ENCODE peak calls at places on chromosomes 3 and 15, in five cellular contexts. One of them, this sample, is unnamed.

GRCh38 chr15:60358935-60359672 is 38.7 kb downstream of the ANXA2 start:
- DNase-seq in brain microvascular endothelial cell: peak; percentile 74
- DNase-seq in lower leg skin: no peak
- DNase-seq in CD8-positive, alpha-beta memory T cell: no peak
- DNase-seq in SK-N-SH: peak; percentile 71
- DNase-seq in this sample: no peak

GRCh38 chr15:87826119-87826730 is 430.3 kb downstream of the NTRK3 start:
- DNase-seq in lower leg skin: no peak
- DNase-seq in brain microvascular endothelial cell: no peak
- DNase-seq in SK-N-SH: no peak
- DNase-seq in CD8-positive, alpha-beta memory T cell: no peak
- DNase-seq in this sample: peak; percentile 33

GRCh38 chr3:183158552-183159006 is 4.0 kb downstream of the LAMP3 start:
- DNase-seq in CD8-positive, alpha-beta memory T cell: no peak
- DNase-seq in SK-N-SH: no peak
- DNase-seq in lower leg skin: no peak
- DNase-seq in brain microvascular endothelial cell: peak; percentile 86
- DNase-seq in this sample: no peak

GRCh38 chr15:64571857-64572291 is 111.5 kb downstream of the ZNF609 start:
- DNase-seq in CD8-positive, alpha-beta memory T cell: no peak
- DNase-seq in lower leg skin: no peak
- DNase-seq in SK-N-SH: no peak
- DNase-seq in brain microvascular endothelial cell: no peak
- DNase-seq in this sample: no peak

GRCh38 chr3:23685484-23686258 is 120.1 kb upstream of the UBE2E1 start:
- DNase-seq in SK-N-SH: peak; percentile 65
- DNase-seq in brain microvascular endothelial cell: peak; percentile 99
- DNase-seq in lower leg skin: peak; percentile 91
- DNase-seq in CD8-positive, alpha-beta memory T cell: no peak
- DNase-seq in this sample: no peak

GRCh38 chr15:56856934-56857333 is 61.5 kb upstream of the TCF12 start:
- DNase-seq in CD8-positive, alpha-beta memory T cell: no peak
- DNase-seq in brain microvascular endothelial cell: no peak
- DNase-seq in SK-N-SH: no peak
- DNase-seq in lower leg skin: no peak
- DNase-seq in this sample: no peak

GRCh38 chr3:127673191-127674098 is 693 bp downstream of the ABTB1 start:
- DNase-seq in lower leg skin: peak; percentile 89
- DNase-seq in brain microvascular endothelial cell: peak; percentile 56
- DNase-seq in SK-N-SH: peak; percentile 81
- DNase-seq in CD8-positive, alpha-beta memory T cell: peak; percentile 66
- DNase-seq in this sample: peak; percentile 79

GRCh38 chr15:23823508-23823907 is 136.4 kb upstream of the NDN start:
- DNase-seq in brain microvascular endothelial cell: no peak
- DNase-seq in CD8-positive, alpha-beta memory T cell: no peak
- DNase-seq in SK-N-SH: no peak
- DNase-seq in lower leg skin: no peak
- DNase-seq in this sample: peak; percentile 67

GRCh38 chr3:143497382-143497781 is 350.9 kb downstream of the SLC9A9 start:
- DNase-seq in lower leg skin: no peak
- DNase-seq in brain microvascular endothelial cell: no peak
- DNase-seq in SK-N-SH: no peak
- DNase-seq in CD8-positive, alpha-beta memory T cell: no peak
- DNase-seq in this sample: no peak

GRCh38 chr15:40776537-40777141 is 6.9 kb downstream of the C15orf62 start:
- DNase-seq in brain microvascular endothelial cell: no peak
- DNase-seq in lower leg skin: no peak
- DNase-seq in CD8-positive, alpha-beta memory T cell: no peak
- DNase-seq in SK-N-SH: no peak
- DNase-seq in this sample: no peak

GRCh38 chr3:22886394-22886793 is 316.7 kb upstream of the UBE2E2 start:
- DNase-seq in lower leg skin: no peak
- DNase-seq in SK-N-SH: no peak
- DNase-seq in brain microvascular endothelial cell: no peak
- DNase-seq in CD8-positive, alpha-beta memory T cell: no peak
- DNase-seq in this sample: no peak

GRCh38 chr3:21328982-21329381 is 422.0 kb downstream of the ZNF385D start:
- DNase-seq in lower leg skin: no peak
- DNase-seq in SK-N-SH: peak; percentile 11
- DNase-seq in brain microvascular endothelial cell: no peak
- DNase-seq in CD8-positive, alpha-beta memory T cell: no peak
- DNase-seq in this sample: no peak

GRCh38 chr3:53846134-53846850 is at the start of the genes CHDH and IL17RB:
- DNase-seq in brain microvascular endothelial cell: no peak
- DNase-seq in CD8-positive, alpha-beta memory T cell: no peak
- DNase-seq in SK-N-SH: peak; percentile 83
- DNase-seq in lower leg skin: peak; percentile 86
- DNase-seq in this sample: peak; percentile 93

GRCh38 chr15:31292391-31293020 is 34.1 kb upstream of the KLF13 start:
- DNase-seq in SK-N-SH: no peak
- DNase-seq in brain microvascular endothelial cell: no peak
- DNase-seq in lower leg skin: peak; percentile 53
- DNase-seq in CD8-positive, alpha-beta memory T cell: no peak
- DNase-seq in this sample: no peak

GRCh38 chr3:86958534-86958933 is 32.4 kb downstream of the VGLL3 start:
- DNase-seq in brain microvascular endothelial cell: peak; percentile 79
- DNase-seq in SK-N-SH: no peak
- DNase-seq in lower leg skin: no peak
- DNase-seq in CD8-positive, alpha-beta memory T cell: no peak
- DNase-seq in this sample: peak; percentile 18

GRCh38 chr3:86965180-86965579 is 25.8 kb downstream of the VGLL3 start:
- DNase-seq in CD8-positive, alpha-beta memory T cell: no peak
- DNase-seq in lower leg skin: no peak
- DNase-seq in brain microvascular endothelial cell: no peak
- DNase-seq in SK-N-SH: no peak
- DNase-seq in this sample: no peak

GRCh38 chr3:86960551-86960950 is 30.4 kb downstream of the VGLL3 start:
- DNase-seq in lower leg skin: no peak
- DNase-seq in SK-N-SH: no peak
- DNase-seq in CD8-positive, alpha-beta memory T cell: no peak
- DNase-seq in brain microvascular endothelial cell: no peak
- DNase-seq in this sample: no peak

GRCh38 chr3:86967062-86967461 is 23.9 kb downstream of the VGLL3 start:
- DNase-seq in brain microvascular endothelial cell: no peak
- DNase-seq in CD8-positive, alpha-beta memory T cell: no peak
- DNase-seq in SK-N-SH: no peak
- DNase-seq in lower leg skin: no peak
- DNase-seq in this sample: no peak

GRCh38 chr3:86961297-86961696 is 29.7 kb downstream of the VGLL3 start:
- DNase-seq in brain microvascular endothelial cell: no peak
- DNase-seq in CD8-positive, alpha-beta memory T cell: no peak
- DNase-seq in lower leg skin: no peak
- DNase-seq in SK-N-SH: no peak
- DNase-seq in this sample: no peak
- H3K4me3 ChIP-seq in brain microvascular endothelial cell: no peak overlapping the region
- H3K4me3 ChIP-seq in CD8-positive, alpha-beta memory T cell: no peak overlapping the region
- H3K4me3 ChIP-seq in lower leg skin: no peak overlapping the region
- H3K4me3 ChIP-seq in SK-N-SH: no peak overlapping the region
- H3K4me3 ChIP-seq in this sample: no peak overlapping the region

DNA sequence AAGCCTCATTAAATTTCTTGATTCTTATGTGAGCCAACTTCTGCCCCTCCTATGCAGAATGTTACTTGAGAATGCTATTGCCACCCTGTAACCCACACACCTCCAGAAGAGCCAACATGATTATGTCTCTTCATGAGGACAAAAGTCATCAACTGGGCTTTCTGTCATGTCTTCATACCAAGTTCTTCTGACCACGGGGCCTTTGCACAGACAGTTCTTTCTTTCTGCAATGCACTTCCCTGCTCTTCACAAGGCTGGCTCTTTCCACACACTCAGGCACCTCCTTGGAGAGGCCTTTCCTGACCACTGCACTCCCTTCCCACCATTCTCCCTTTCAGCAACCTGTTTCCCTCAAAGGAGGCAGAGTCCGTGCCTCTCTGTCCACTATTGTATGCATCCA is 107.9 kb upstream of the NR2E3 start:
- DNase-seq in CD8-positive, alpha-beta memory T cell: no peak
- DNase-seq in lower leg skin: no peak
- DNase-seq in SK-N-SH: no peak
- DNase-seq in brain microvascular endothelial cell: no peak
- DNase-seq in this sample: no peak
- H3K4me3 ChIP-seq in CD8-positive, alpha-beta memory T cell: no peak overlapping the region
- H3K4me3 ChIP-seq in lower leg skin: no peak overlapping the region
- H3K4me3 ChIP-seq in SK-N-SH: no peak overlapping the region
- H3K4me3 ChIP-seq in brain microvascular endothelial cell: no peak overlapping the region
- H3K4me3 ChIP-seq in this sample: no peak overlapping the region

DNA sequence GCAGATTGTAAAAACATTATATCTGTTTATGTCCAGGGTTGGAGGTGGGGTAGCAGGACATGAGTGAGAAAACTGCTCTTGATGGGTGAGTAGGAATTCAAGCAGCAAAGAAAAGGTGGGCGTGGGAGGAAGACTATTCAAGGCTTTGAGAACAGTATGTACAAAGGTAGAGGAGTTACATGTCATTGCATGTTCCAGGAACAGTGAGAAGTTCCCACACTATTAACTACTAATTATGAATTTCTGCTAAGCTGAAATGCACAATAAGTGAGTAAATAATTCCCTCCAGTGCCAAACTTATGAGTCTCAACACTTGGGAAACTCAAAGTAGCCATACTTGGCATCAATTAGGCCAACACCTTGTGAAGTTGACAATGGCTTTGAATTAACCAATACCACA is 80.1 kb downstream of the SRGAP3 start:
- DNase-seq in SK-N-SH: no peak
- DNase-seq in brain microvascular endothelial cell: no peak
- DNase-seq in lower leg skin: no peak
- DNase-seq in CD8-positive, alpha-beta memory T cell: no peak
- DNase-seq in this sample: no peak
- H3K4me3 ChIP-seq in SK-N-SH: no peak overlapping the region
- H3K4me3 ChIP-seq in brain microvascular endothelial cell: no peak overlapping the region
- H3K4me3 ChIP-seq in lower leg skin: no peak overlapping the region
- H3K4me3 ChIP-seq in CD8-positive, alpha-beta memory T cell: no peak overlapping the region
- H3K4me3 ChIP-seq in this sample: no peak overlapping the region

DNA sequence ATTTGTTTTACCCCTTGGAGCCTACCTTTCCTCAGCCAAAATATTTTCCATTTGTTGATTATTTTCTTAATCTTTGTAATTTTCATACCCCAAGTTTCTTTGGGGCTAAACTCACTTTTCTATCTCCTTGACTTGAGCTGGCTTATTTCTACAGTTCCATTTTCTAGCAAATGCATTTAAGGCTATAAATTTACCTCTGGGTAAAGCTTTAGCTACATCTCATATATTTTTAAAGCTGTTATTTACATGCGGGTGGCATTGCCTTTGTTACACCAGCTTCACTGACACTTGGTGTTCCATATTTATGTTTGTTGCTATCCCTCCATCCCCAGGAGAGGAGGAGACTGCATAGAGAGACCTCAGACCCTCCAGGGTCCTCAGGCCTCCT is 136.3 kb downstream of the NUP210 start:
- DNase-seq in brain microvascular endothelial cell: no peak
- DNase-seq in lower leg skin: no peak
- DNase-seq in CD8-positive, alpha-beta memory T cell: no peak
- DNase-seq in SK-N-SH: no peak
- DNase-seq in this sample: no peak
- H3K4me3 ChIP-seq in brain microvascular endothelial cell: no peak overlapping the region
- H3K4me3 ChIP-seq in lower leg skin: no peak overlapping the region
- H3K4me3 ChIP-seq in CD8-positive, alpha-beta memory T cell: no peak overlapping the region
- H3K4me3 ChIP-seq in SK-N-SH: no peak overlapping the region
- H3K4me3 ChIP-seq in this sample: no peak overlapping the region

DNA sequence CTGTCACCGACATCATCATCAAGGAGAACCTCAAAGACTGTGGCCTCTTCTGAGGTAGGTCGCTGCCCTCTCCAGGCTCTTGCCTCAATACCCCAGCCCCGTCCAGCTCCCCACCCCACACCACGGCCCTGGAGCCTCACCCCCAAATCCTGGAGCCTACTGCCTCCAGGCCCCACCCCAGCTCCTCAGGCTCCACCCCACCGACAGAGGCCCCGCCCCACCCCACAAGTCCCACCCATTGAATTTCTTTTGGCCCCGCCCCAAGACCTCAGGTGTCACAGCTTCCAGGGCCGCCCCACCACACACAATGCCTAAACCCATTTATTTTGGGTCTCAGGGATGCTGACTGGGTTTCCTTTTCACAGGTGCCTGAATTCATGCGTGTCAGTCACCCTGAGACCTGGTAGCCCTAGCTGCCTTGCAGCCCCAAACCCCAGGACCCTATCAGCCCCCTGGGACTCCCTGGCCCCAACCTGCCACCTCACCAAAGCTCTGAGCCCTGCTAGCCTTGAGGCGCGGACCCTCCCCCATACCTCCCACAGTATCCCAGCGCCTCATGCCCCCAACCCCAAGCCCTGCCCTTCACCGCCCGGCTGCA is 3.6 kb downstream of the GNAT1 start:
- DNase-seq in lower leg skin: no peak
- DNase-seq in brain microvascular endothelial cell: no peak
- DNase-seq in SK-N-SH: peak; percentile 87
- DNase-seq in CD8-positive, alpha-beta memory T cell: no peak
- DNase-seq in this sample: peak; percentile 96
- H3K4me3 ChIP-seq in lower leg skin: no peak overlapping the region
- H3K4me3 ChIP-seq in brain microvascular endothelial cell: no peak overlapping the region
- H3K4me3 ChIP-seq in SK-N-SH: peak overlapping the region; percentile 12
- H3K4me3 ChIP-seq in CD8-positive, alpha-beta memory T cell: peak overlapping the region; percentile 26
- H3K4me3 ChIP-seq in this sample: peak overlapping the region; percentile 19

GRCh38 chr15:82911458-82911857 is 41.1 kb downstream of the HOMER2 start:
- DNase-seq in SK-N-SH: no peak
- DNase-seq in brain microvascular endothelial cell: no peak
- DNase-seq in CD8-positive, alpha-beta memory T cell: no peak
- DNase-seq in lower leg skin: no peak
- DNase-seq in this sample: no peak
- H3K4me3 ChIP-seq in SK-N-SH: no peak overlapping the region
- H3K4me3 ChIP-seq in brain microvascular endothelial cell: no peak overlapping the region
- H3K4me3 ChIP-seq in CD8-positive, alpha-beta memory T cell: no peak overlapping the region
- H3K4me3 ChIP-seq in lower leg skin: no peak overlapping the region
- H3K4me3 ChIP-seq in this sample: no peak overlapping the region

GRCh38 chr3:15781131-15781530 is 16.6 kb downstream of the ANKRD28 start:
- DNase-seq in SK-N-SH: no peak
- DNase-seq in lower leg skin: no peak
- DNase-seq in CD8-positive, alpha-beta memory T cell: no peak
- DNase-seq in brain microvascular endothelial cell: no peak
- DNase-seq in this sample: no peak
- H3K4me3 ChIP-seq in SK-N-SH: no peak overlapping the region
- H3K4me3 ChIP-seq in lower leg skin: no peak overlapping the region
- H3K4me3 ChIP-seq in CD8-positive, alpha-beta memory T cell: no peak overlapping the region
- H3K4me3 ChIP-seq in brain microvascular endothelial cell: no peak overlapping the region
- H3K4me3 ChIP-seq in this sample: no peak overlapping the region

GRCh38 chr3:191301017-191301416 is 28.2 kb upstream of the CCDC50 start:
- DNase-seq in brain microvascular endothelial cell: no peak
- DNase-seq in CD8-positive, alpha-beta memory T cell: no peak
- DNase-seq in lower leg skin: no peak
- DNase-seq in SK-N-SH: no peak
- DNase-seq in this sample: no peak
- H3K4me3 ChIP-seq in brain microvascular endothelial cell: no peak overlapping the region
- H3K4me3 ChIP-seq in CD8-positive, alpha-beta memory T cell: no peak overlapping the region
- H3K4me3 ChIP-seq in lower leg skin: no peak overlapping the region
- H3K4me3 ChIP-seq in SK-N-SH: no peak overlapping the region
- H3K4me3 ChIP-seq in this sample: no peak overlapping the region

This sample was measured in H7.